ENCODE peak calls at places on chromosomes 6 and 20, in five cellular contexts. Q is fibroblast of pulmonary artery; J is AG20443; L is stimulated activated CD4-positive, alpha-beta T cell treated with anti-CD3 and anti-CD28 coated beads, Interleukin-4, amount 100 ng/mL, for 4 hours; A is lower lobe of right lung. Y is an unnamed sample.

GRCh38 chr6:25715794-25716193 is 38.7 kb upstream of the SLC17A4 start:
- DNase-seq in J (no peak), L (no peak), Q (no peak), A (no peak), Y (no peak)

GRCh38 chr20:47380481-47380880 is 24.0 kb upstream of the ZMYND8 start:
- DNase-seq in A (no peak), Q (peak), L (no peak), J (no peak), Y (no peak)

GRCh38 chr6:119879731-119880130 is 530.2 kb upstream of the MAN1A1 start:
- DNase-seq in Q (no peak), L (no peak), A (no peak), J (no peak), Y (no peak)

GRCh38 chr6:105352037-105352617 is 50.8 kb downstream of the PREP start:
- DNase-seq in A (no peak), L (no peak), J (no peak), Q (no peak), Y (no peak)

GRCh38 chr6:40312213-40313015 is 274.8 kb downstream of the LRFN2 start:
- DNase-seq in A (no peak), J (no peak), L (no peak), Q (no peak), Y (no peak)

GRCh38 chr6:17027441-17027840 is 74.4 kb upstream of the STMND1 start:
- DNase-seq in L (no peak), J (no peak), A (no peak), Q (no peak), Y (no peak)

GRCh38 chr6:112202639-112203341 is 51.6 kb downstream of the LAMA4 start:
- DNase-seq in Q (peak), J (peak), A (no peak), L (no peak), Y (no peak)

GRCh38 chr6:43181942-43182860 is at the start of gene CUL9:
- DNase-seq in A (peak), L (peak), Q (peak), J (peak), Y (peak)

GRCh38 chr6:88599561-88599960 is 363.9 kb downstream of the RNGTT start:
- DNase-seq in J (no peak), L (no peak), A (no peak), Q (no peak), Y (no peak)

GRCh38 chr20:32966881-32967781 is 37.1 kb downstream of the SUN5 start:
- DNase-seq in Q (no peak), J (peak), A (no peak), L (peak), Y (peak)

GRCh38 chr6:111210074-111210729 is 122.9 kb downstream of the SLC16A10 start:
- DNase-seq in J (peak), L (no peak), A (no peak), Q (peak), Y (peak)

GRCh38 chr20:61559706-61560315 is 307.8 kb downstream of the CDH4 start:
- DNase-seq in Q (no peak), J (no peak), A (no peak), L (no peak), Y (no peak)

GRCh38 chr20:7601431-7601830 is 338.8 kb downstream of the HAO1 start:
- DNase-seq in A (no peak), J (no peak), L (no peak), Q (no peak), Y (no peak)

GRCh38 chr6:111591370-111591900 is 14.2 kb downstream of the TRAF3IP2 start:
- DNase-seq in J (peak), L (no peak), A (peak), Q (peak), Y (peak)

GRCh38 chr6:44131880-44132279 is 4.5 kb downstream of the TMEM63B start:
- DNase-seq in L (no peak), Q (no peak), J (no peak), A (no peak), Y (no peak)

GRCh38 chr6:36970892-36971842 is 14.8 kb downstream of the MTCH1 start:
- DNase-seq in A (no peak), Q (no peak), L (no peak), J (no peak), Y (no peak)

GRCh38 chr6:37017606-37018005 is 12.2 kb downstream of the FGD2 start:
- DNase-seq in Q (no peak), L (no peak), J (no peak), A (no peak), Y (no peak)

GRCh38 chr6:136059308-136059707 is 190.8 kb downstream of the MTFR2 start:
- DNase-seq in L (no peak), Q (no peak), A (no peak), J (no peak), Y (no peak)

Y was measured in hepatic stellate cell.